ENCODE peak calls at places on chromosomes 6 and 20, in five cellular contexts. S is bronchial epithelial cell, H is AG04450, P is fibroblast of villous mesenchyme, F is AG09309. O is an unnamed sample.

GRCh38 chr6:27545271-27546046 is 72.6 kb upstream of the ZNF184 start:
- DNase-seq in S (peak), H (peak), P (peak), F (no peak), O (peak)

GRCh38 chr6:83381949-83382348 is 48.9 kb downstream of the ME1 start:
- DNase-seq in S (peak), H (no peak), P (peak), F (no peak), O (no peak)

GRCh38 chr6:17212541-17213371 is 68.4 kb upstream of the RBM24 start:
- DNase-seq in S (no peak), H (no peak), P (no peak), F (no peak), O (no peak)

GRCh38 chr6:113671440-113671839 is 185.7 kb upstream of the MARCKS start:
- DNase-seq in S (peak), H (peak), P (no peak), F (no peak), O (no peak)

GRCh38 chr6:84763397-84764331 is 734 bp downstream of the TBX18 start:
- DNase-seq in S (peak), H (no peak), P (peak), F (peak), O (peak)

GRCh38 chr6:797479-798077 is 104.6 kb upstream of the EXOC2 start:
- DNase-seq in S (peak), H (peak), P (peak), F (peak), O (peak)

GRCh38 chr20:6228302-6228843 is 105.5 kb upstream of the FERMT1 start:
- DNase-seq in S (no peak), H (no peak), P (no peak), F (no peak), O (no peak)

GRCh38 chr6:51025082-51025777 is 206.6 kb downstream of the TFAP2B start:
- DNase-seq in S (peak), H (no peak), P (no peak), F (peak), O (no peak)

GRCh38 chr20:51930775-51931174 is 128.5 kb upstream of the SALL4 start:
- DNase-seq in S (peak), H (peak), P (peak), F (peak), O (no peak)

GRCh38 chr6:73774311-73774766 is 78.3 kb downstream of the CD109 start:
- DNase-seq in S (peak), H (peak), P (peak), F (peak), O (peak)

GRCh38 chr6:22653980-22654610 is 84.7 kb downstream of the HDGFL1 start:
- DNase-seq in S (peak), H (no peak), P (no peak), F (no peak), O (no peak)

GRCh38 chr6:137866200-137866913 is 702 bp upstream of the TNFAIP3 start:
- DNase-seq in S (no peak), H (no peak), P (no peak), F (no peak), O (no peak)

GRCh38 chr6:50198245-50198644 is 148.5 kb upstream of the DEFB112 start:
- DNase-seq in S (no peak), H (no peak), P (no peak), F (no peak), O (no peak)

GRCh38 chr20:23446505-23446904 is 6.2 kb downstream of the CST11 start:
- DNase-seq in S (peak), H (no peak), P (peak), F (no peak), O (peak)
- TF ChIP-seq CTCF in S (no peak), H (peak), P (peak), F (peak), O (peak)

GRCh38 chr20:19824861-19825260 is 66.8 kb downstream of the RIN2 start:
- DNase-seq in S (no peak), H (no peak), P (no peak), F (no peak), O (no peak)

GRCh38 chr20:19830351-19830750 is 72.3 kb downstream of the RIN2 start:
- DNase-seq in S (no peak), H (no peak), P (no peak), F (no peak), O (no peak)

GRCh38 chr20:19827818-19828217 is 69.8 kb downstream of the RIN2 start:
- DNase-seq in S (no peak), H (no peak), P (no peak), F (no peak), O (no peak)

GRCh38 chr20:19826179-19826914 is 68.3 kb downstream of the RIN2 start:
- DNase-seq in S (no peak), H (no peak), P (no peak), F (no peak), O (no peak)

DNA sequence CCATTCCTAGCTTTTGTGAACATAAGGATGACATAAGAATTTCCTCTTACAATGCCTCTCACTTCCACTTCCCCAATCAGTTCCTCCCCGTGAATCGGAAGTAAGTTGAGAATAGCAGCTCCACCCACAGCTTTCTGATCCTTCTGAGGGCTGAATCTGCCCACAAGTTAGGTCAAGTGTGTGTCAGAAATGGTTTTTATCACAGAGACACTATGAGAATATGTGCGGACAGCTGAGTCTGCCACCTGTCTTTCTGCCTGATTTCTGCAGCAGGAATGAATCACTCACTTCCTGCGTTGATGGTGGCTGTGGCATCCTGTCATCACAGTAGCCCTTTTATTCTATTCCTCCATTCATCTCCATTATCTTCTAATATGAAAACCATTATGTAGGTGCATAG is 70.2 kb downstream of the RIN2 start:
- DNase-seq in S (peak), H (no peak), P (peak), F (no peak), O (no peak)
- TF ChIP-seq CTCF in S (peak), H (peak), P (peak), F (peak), O (no peak)

GRCh38 chr6:21588812-21589811 is 4.4 kb upstream of the SOX4 start:
- DNase-seq in S (peak), H (peak), P (peak), F (no peak), O (peak)
- TF ChIP-seq CTCF in S (peak), H (peak), P (peak), F (peak), O (peak)

GRCh38 chr6:36678488-36679042 is at the start of gene CDKN1A:
- DNase-seq in S (peak), H (peak), P (peak), F (no peak), O (peak)
- TF ChIP-seq CTCF in S (no peak), H (no peak), P (no peak), F (no peak), O (peak)

GRCh38 chr6:5260661-5261544 is at the start of the genes FARS2 and LYRM4:
- DNase-seq in S (peak), H (peak), P (peak), F (peak), O (peak)
- TF ChIP-seq CTCF in S (no peak), H (peak), P (peak), F (no peak), O (peak)

GRCh38 chr6:105369145-105369544 is 33.7 kb downstream of the PREP start:
- DNase-seq in S (no peak), H (no peak), P (no peak), F (no peak), O (no peak)

GRCh38 chr6:105364243-105364642 is 38.6 kb downstream of the PREP start:
- DNase-seq in S (peak), H (no peak), P (no peak), F (no peak), O (peak)

GRCh38 chr6:105359419-105360366 is 43.2 kb downstream of the PREP start:
- DNase-seq in S (peak), H (peak), P (peak), F (peak), O (no peak)

GRCh38 chr6:105363100-105363754 is 39.7 kb downstream of the PREP start:
- DNase-seq in S (no peak), H (no peak), P (peak), F (no peak), O (peak)
- TF ChIP-seq CTCF in S (peak), H (peak), P (peak), F (peak), O (no peak)

GRCh38 chr6:8060346-8060745 is 3.8 kb downstream of the BLOC1S5 start:
- DNase-seq in S (no peak), H (no peak), P (no peak), F (no peak), O (no peak)

GRCh38 chr6:8057263-8057662 is 6.9 kb downstream of the BLOC1S5 start:
- DNase-seq in S (no peak), H (no peak), P (no peak), F (no peak), O (no peak)

GRCh38 chr6:8061736-8062135 is 2.5 kb downstream of the BLOC1S5 start:
- DNase-seq in S (no peak), H (no peak), P (no peak), F (no peak), O (no peak)

GRCh38 chr6:8057793-8058192 is 6.4 kb downstream of the BLOC1S5 start:
- DNase-seq in S (peak), H (no peak), P (no peak), F (no peak), O (no peak)

DNA sequence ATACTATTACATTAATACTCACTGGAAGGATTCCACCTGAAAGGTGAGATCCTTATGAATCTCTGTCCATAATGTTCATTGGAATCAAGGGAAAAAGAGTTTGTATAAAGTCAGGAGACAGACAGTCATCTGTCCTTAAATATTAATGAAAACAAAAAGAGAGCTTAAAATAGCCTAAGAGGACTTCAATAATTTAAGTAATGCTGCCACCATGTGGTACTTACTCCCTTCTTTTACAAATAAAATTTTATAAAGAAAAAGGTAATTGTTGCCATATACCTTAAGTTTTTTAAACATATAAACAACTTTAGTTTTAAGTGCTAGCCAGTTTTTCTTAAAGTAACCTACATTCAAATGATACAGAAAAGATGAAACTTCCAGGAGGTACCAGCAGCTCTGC is 5.1 kb downstream of the BLOC1S5 start:
- DNase-seq in S (peak), H (no peak), P (peak), F (no peak), O (no peak)
- TF ChIP-seq CTCF in S (no peak), H (peak), P (peak), F (peak), O (peak)

GRCh38 chr6:91278416-91278815 is 691.5 kb upstream of the MAP3K7 start:
- DNase-seq in S (peak), H (no peak), P (no peak), F (no peak), O (no peak)

GRCh38 chr6:91273729-91274128 is 686.9 kb upstream of the MAP3K7 start:
- DNase-seq in S (no peak), H (no peak), P (no peak), F (no peak), O (peak)

GRCh38 chr6:91271807-91272206 is 684.9 kb upstream of the MAP3K7 start:
- DNase-seq in S (no peak), H (no peak), P (no peak), F (no peak), O (no peak)

GRCh38 chr6:91276315-91276714 is 689.4 kb upstream of the MAP3K7 start:
- DNase-seq in S (peak), H (no peak), P (peak), F (no peak), O (no peak)
- TF ChIP-seq CTCF in S (peak), H (peak), P (peak), F (no peak), O (no peak)

DNA sequence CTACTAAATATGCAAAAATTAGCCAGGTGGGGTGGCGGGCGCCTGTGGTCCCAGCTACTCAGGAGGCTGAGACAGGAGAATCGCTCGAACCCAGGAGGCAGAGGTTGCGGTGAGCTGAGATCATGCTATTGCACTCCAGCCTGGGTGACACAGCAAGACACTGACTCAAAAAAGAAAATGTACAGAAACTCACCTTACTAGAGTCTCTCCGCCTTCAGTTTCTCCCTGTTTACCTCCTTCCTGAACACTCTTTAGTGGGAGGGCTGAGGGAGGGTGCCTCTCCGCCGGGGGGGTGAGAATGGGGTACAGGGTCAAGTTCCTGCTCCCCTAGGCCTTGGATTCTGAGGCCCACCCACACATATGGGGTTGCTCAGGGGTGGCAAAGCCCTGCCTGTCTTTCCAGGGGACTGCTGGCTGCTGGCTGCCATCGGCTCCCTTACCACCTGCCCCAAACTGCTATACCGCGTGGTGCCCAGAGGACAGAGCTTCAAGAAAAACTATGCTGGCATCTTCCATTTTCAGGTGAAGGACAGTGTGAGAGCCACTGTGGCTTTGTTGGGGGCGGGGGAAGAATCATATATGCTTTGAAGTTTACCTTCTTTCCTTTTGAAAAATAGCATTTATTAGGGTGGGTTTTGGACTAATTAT is 13.4 kb downstream of the CAPN11 start:
- DNase-seq in S (no peak), H (no peak), P (no peak), F (no peak), O (no peak)
- TF ChIP-seq CTCF in S (no peak), H (no peak), P (no peak), F (no peak), O (no peak)

GRCh38 chr20:14622796-14623195 is 285.4 kb upstream of the FLRT3 start:
- DNase-seq in S (peak), H (no peak), P (peak), F (no peak), O (no peak)
- TF ChIP-seq CTCF in S (peak), H (peak), P (peak), F (no peak), O (no peak)

O was measured in testis.